ENCODE peak calls at places on chromosomes 12 and 14, in four cellular contexts. X is HepG2, V is GM12878, E is K562. W is an unnamed sample.

GRCh38 chr12:57272337-57273151 is 21.6 kb upstream of the STAC3 start:
- DNase-seq in X (no peak), V (no peak), E (peak; percentile 37), W (no peak)

GRCh38 chr12:109193896-109194295 is 77.5 kb downstream of the ACACB start:
- DNase-seq in X (no peak), V (no peak), E (no peak), W (no peak)

GRCh38 chr14:24918822-24919221 is 131.1 kb downstream of the STXBP6 start:
- DNase-seq in X (no peak), V (no peak), E (no peak), W (no peak)

GRCh38 chr12:117189725-117190209 is 503 bp downstream of the FBXO21 start:
- DNase-seq in X (peak; percentile 24), V (no peak), E (peak; percentile 48), W (no peak)

GRCh38 chr12:75207338-75208083 is 2.1 kb downstream of the KCNC2 start:
- DNase-seq in X (no peak), V (no peak), E (no peak), W (no peak)

GRCh38 chr12:111180830-111181726 is 187.8 kb downstream of the PHETA1 start:
- DNase-seq in X (no peak), V (no peak), E (no peak), W (no peak)

GRCh38 chr12:3061129-3061857 is 15.9 kb upstream of the TSPAN9 start:
- DNase-seq in X (no peak), V (no peak), E (no peak), W (no peak)

GRCh38 chr14:58617619-58618018 is 20.1 kb upstream of the DACT1 start:
- DNase-seq in X (no peak), V (no peak), E (no peak), W (no peak)

GRCh38 chr12:125065021-125065752 is at the start of gene AACS:
- DNase-seq in X (peak; percentile 49), V (no peak), E (peak; percentile 96), W (peak; percentile 95)
- TF ChIP-seq POLR2A in X (peak; percentile 82), V (peak; percentile 90), E (peak; percentile 58), W (peak; percentile 67)

GRCh38 chr12:15336772-15337553 is 14.7 kb downstream of the PTPRO start:
- DNase-seq in X (no peak), V (no peak), E (no peak), W (no peak)
- TF ChIP-seq TAF1 in X (no peak), V (no peak), E (no peak), W (no peak)

GRCh38 chr12:116144384-116144783 is 133.1 kb downstream of the MED13L start:
- DNase-seq in X (no peak), V (no peak), E (no peak), W (no peak)

GRCh38 chr12:116143883-116144266 is 133.6 kb downstream of the MED13L start:
- DNase-seq in X (no peak), V (no peak), E (no peak), W (no peak)

GRCh38 chr12:116141110-116141832 is 136.2 kb downstream of the MED13L start:
- DNase-seq in X (no peak), V (no peak), E (no peak), W (no peak)

GRCh38 chr12:116141833-116142162 is 135.7 kb downstream of the MED13L start:
- DNase-seq in X (no peak), V (no peak), E (no peak), W (no peak)

GRCh38 chr12:116142936-116143882 is 134.3 kb downstream of the MED13L start:
- DNase-seq in X (no peak), V (no peak), E (no peak), W (no peak)
- TF ChIP-seq POLR2A in X (no peak), V (no peak), E (no peak), W (no peak)

GRCh38 chr14:33534636-33535035 is 416.2 kb downstream of the EGLN3 start:
- DNase-seq in X (no peak), V (no peak), E (no peak), W (no peak)
- TF ChIP-seq TAF1 in X (no peak), V (no peak), E (no peak), W (no peak)

DNA sequence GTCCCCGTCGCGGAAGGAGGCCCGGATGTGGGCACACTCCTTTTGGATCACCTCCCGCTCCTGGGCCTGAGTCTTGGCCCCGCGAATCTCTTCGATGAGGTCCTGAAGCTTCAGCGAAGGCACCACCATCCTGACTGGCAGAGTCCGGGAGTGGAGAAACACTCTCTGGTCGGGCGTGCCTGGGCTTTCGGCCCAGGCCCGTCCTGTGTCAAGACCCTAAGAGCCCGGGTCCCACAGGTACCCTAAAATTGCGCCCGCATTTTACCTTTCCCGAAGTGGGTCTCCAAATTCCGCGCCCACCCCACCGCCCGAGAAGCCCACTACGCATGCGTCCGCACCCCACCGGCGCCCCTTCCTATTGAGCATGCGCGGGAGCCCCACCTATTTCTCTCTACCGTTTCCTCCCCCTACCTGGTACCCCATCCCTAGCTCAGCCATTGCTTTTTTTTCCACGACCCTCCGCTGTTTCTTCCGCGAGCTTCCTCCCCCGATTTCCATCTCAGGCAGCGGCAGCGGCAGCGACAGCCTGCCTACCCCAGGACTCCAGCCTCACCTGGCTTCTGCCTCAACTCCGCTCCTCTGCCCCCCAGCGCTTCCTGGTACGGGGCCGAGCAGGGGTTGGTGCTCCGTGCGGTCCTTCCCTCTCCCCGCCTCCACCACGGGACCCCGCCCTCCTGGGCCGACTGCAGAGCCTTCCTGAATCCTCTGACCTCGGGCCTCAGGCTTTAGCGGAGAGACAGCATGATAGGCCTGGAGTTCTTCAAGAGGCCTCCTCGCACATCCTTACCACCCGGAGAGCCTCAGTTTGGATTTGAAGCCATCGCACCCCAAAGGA is at the start of gene AP1G2:
- DNase-seq in X (peak; percentile 97), V (peak; percentile 69), E (peak; percentile 93), W (peak; percentile 92)
- TF ChIP-seq POLR2A in X (no peak), V (peak; percentile 92), E (peak; percentile 87), W (peak; percentile 87)

DNA sequence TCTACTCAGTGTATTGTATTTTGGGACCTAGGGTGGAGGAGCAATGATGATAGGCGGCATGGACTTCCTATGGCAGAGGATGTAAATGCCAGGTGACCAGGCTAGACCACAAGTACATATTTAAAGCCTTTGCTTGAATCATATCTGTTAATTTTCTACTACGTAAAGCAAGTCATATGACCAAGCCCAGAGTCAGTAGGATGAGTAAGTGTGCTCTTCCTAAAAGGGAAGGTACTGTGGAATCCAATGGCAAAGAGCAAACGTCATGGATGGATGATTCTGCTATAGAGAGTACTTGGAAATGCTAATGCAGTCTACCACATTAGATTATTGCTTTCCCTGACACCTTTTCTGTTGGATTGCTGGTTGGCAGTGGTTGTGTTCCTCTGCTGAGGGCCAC is 16.8 kb downstream of the GPATCH2L start:
- DNase-seq in X (no peak), V (no peak), E (no peak), W (no peak)
- TF ChIP-seq TAF1 in X (no peak), V (no peak), E (no peak), W (no peak)

GRCh38 chr14:71472281-71472960 is 459.8 kb upstream of the RGS6 start:
- DNase-seq in X (no peak), V (no peak), E (no peak), W (peak; percentile 15)

GRCh38 chr14:71474291-71474690 is 457.9 kb upstream of the RGS6 start:
- DNase-seq in X (no peak), V (no peak), E (no peak), W (no peak)

GRCh38 chr14:71473843-71474242 is 458.4 kb upstream of the RGS6 start:
- DNase-seq in X (no peak), V (no peak), E (no peak), W (no peak)

GRCh38 chr14:71471604-71472003 is 460.6 kb upstream of the RGS6 start:
- DNase-seq in X (no peak), V (no peak), E (no peak), W (no peak)

DNA sequence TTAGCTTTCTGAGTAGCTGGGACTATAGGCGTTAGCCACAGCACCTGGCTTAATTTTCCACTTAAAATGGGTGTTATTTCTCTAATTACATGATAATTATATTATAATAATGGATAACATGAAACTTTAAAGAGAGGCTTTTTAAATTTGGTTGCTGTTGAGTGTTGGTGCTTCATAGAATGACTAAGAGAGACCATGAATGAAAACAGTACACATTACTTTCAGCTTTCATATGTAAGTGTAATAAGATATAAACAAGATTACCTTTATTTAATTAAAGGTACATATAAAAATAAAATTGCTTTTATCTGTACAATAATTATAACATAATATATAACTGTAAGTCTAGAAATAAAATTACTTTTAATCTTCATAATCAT is 459.3 kb upstream of the RGS6 start:
- DNase-seq in X (no peak), V (no peak), E (no peak), W (no peak)
- TF ChIP-seq POLR2A in X (no peak), V (no peak), E (no peak), W (no peak)

DNA sequence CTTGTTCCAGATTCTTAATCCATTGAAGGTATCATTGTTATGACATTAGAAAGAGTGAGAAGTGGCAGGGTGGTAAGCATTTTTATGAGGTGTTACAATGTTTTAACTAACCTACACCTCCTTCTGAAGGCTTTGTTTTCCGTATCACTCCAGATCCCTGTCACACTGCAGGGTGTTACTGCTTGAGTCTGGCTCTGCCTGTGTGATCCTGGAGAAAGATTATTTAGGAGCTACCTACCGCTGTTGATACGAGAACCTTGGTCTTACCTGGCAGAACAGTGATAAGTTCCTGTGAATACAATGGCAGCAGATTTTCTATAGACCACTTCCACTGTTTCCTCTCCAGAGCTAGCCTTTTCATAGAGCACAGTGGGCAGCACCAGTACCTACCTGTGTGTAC is 36.2 kb downstream of the GRIN2B start:
- DNase-seq in X (no peak), V (no peak), E (no peak), W (no peak)
- TF ChIP-seq TAF1 in X (no peak), V (no peak), E (no peak), W (no peak)

DNA sequence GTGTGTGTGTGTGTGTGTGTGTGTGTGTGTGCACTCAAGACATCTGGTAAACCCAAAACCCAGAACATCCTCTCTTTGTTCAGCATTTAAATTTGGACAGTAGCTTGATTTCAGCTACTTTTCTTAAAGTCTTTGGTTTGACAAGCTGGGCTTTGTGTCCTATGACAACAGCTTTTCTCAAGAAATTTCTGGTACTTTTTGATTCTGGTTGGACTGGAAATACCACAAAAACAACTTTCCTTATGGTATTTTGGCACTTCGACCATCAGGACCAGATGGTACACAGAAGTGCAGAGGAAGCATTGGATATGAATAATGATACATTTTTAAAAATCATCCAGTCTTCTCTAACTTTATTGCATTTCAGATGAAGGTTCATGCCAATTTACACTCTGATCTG is 286.6 kb upstream of the FLRT2 start:
- DNase-seq in X (no peak), V (no peak), E (no peak), W (no peak)
- TF ChIP-seq POLR2A in X (no peak), V (no peak), E (no peak), W (no peak)

W was measured in GM12892.